ENCODE peak calls at places on chromosomes 7 and 10, in four cellular contexts. U is spleen, K is IMR-90, D is cardiac muscle cell. R is an unnamed sample.

GRCh38 chr7:18511351-18511750 is 15.8 kb downstream of the HDAC9 start:
- DNase-seq in U (no peak), K (no peak), D (no peak), R (no peak)

GRCh38 chr7:16421333-16422099 is at the start of gene CRPPA:
- DNase-seq in K (peak; percentile 21), D (peak; percentile 58), U (peak; percentile 84), R (no peak)

GRCh38 chr7:158858592-158859503 is 2.5 kb downstream of the DYNC2I1 start:
- DNase-seq in D (peak; percentile 8), K (no peak), U (no peak), R (no peak)

GRCh38 chr10:111297351-111297848 is 220.6 kb downstream of the ADRA2A start:
- DNase-seq in D (no peak), U (no peak), K (no peak), R (peak; percentile 24)

GRCh38 chr7:101363196-101363733 is 590 bp downstream of the COL26A1 start:
- DNase-seq in K (no peak), U (no peak), D (no peak), R (no peak)

GRCh38 chr7:150367187-150367510 is 1.5 kb upstream of the REPIN1 start:
- DNase-seq in D (no peak), K (no peak), U (no peak), R (no peak)

GRCh38 chr7:84264341-84264740 is 69.8 kb upstream of the SEMA3A start:
- DNase-seq in U (no peak), K (no peak), D (no peak), R (no peak)

GRCh38 chr7:44062180-44062902 is 3.0 kb downstream of the PGAM2 start:
- DNase-seq in K (no peak), D (no peak), U (peak; percentile 76), R (peak; percentile 19)

GRCh38 chr7:44172352-44172751 is 16.9 kb downstream of the GCK start:
- DNase-seq in K (no peak), U (no peak), D (no peak), R (peak; percentile 3)

DNA sequence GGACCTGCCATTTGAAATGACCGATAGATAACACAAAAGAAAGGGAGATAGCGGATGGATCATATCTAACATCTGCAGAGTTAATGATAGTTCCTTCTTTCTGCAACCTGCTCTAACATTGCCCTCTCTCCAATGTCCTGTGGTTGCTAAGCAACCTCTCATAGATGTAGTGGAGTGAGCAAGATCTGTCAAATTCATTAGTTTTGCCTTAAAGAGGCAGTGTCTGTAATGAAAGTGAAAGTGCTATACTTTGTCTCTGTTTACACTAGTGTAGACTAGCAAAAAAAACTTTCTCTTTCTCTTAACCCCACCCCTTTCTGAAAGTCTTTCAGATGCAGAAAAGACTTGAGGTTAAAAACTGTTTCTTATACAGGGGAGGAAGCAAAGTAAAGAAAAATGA is 1196.9 kb downstream of the SORCS3 start:
- DNase-seq in D (peak; percentile 25), K (no peak), U (no peak), R (no peak)
- H3K4me1 ChIP-seq in D (peaks cover 11% of the 10 kb centered on the region), K (no peaks in the 10 kb centered on the region), U (no peaks in the 10 kb centered on the region), R (no peaks in the 10 kb centered on the region)

GRCh38 chr7:107743567-107744344 is at the start of gene CBLL1:
- DNase-seq in U (peak; percentile 100), D (peak; percentile 99), K (peak; percentile 94), R (peak; percentile 98)
- TF ChIP-seq CTCF in U (peak; percentile 56), D (peak; percentile 84), K (peak; percentile 85), R (peak; percentile 71)

GRCh38 chr10:1189166-1190051 is 133.2 kb downstream of the WDR37 start:
- DNase-seq in K (no peak), U (peak; percentile 27), D (no peak), R (peak; percentile 25)

GRCh38 chr10:1188556-1189135 is 132.5 kb downstream of the WDR37 start:
- DNase-seq in K (no peak), D (no peak), U (no peak), R (no peak)

GRCh38 chr10:1190791-1191490 is 134.8 kb downstream of the WDR37 start:
- DNase-seq in K (no peak), D (no peak), U (peak; percentile 42), R (no peak)

GRCh38 chr10:1187855-1188555 is 131.8 kb downstream of the WDR37 start:
- DNase-seq in U (peak; percentile 30), K (no peak), D (no peak), R (peak; percentile 8)

DNA sequence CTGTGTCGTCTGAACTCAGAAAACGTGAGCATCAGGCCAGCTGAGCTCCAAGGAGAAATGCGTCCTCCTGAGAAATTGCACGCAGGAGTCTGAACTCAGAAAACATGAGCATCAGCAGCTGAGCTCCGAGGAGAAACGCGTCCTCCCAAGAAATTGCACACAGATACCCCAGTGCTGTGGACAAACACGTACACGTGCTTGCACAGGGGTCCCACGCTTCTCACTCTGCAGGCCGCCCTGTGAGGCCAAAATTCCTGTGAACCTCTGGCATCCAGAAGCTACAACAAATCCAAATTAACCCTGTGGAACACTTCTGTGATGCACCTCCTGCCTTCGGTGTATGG is 133.8 kb downstream of the WDR37 start:
- DNase-seq in U (peak; percentile 25), K (no peak), D (no peak), R (no peak)
- H3K4me1 ChIP-seq in U (no peaks in the 10 kb centered on the region), K (no peaks in the 10 kb centered on the region), D (no peaks in the 10 kb centered on the region), R (no peaks in the 10 kb centered on the region)

DNA sequence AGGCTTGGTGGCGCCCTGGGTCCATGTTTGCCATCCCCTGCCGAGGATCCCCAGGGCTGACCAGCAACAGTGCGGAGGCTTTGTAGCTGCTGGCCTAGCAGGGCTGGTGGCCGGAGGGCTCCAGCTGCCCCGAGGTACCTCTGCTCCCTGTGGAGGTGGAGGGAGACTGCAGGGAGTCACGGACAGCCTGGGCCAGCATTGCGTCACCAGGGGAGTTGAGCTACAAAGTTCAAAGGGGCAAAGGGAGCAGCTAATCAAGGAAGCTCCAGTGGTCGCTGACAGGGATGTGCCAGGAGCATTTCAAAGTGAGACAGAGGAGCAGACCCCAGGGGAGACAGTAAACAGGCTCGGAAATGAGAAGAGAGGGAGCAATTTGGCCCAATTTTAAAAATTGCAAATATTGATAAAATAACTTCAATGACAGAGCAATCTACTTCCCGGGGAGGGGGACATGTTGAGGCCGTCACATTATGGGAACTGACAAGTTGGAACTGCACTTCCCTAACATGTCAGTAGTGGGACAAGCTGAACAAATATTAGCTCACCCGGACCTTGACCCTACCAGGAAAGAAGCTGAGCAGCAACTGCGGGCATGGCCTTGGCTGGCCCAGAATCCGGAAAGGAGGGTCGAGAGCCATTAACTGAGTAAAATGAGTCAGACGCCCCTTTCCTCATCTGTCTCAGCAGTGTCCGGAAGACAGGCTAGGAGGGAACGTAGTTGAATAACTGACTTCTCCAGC is 39.4 kb downstream of the BTBD16 start:
- DNase-seq in U (no peak), K (no peak), D (peak; percentile 29), R (no peak)
- TF ChIP-seq CTCF in U (no peak), K (no peak), D (no peak), R (no peak)

DNA sequence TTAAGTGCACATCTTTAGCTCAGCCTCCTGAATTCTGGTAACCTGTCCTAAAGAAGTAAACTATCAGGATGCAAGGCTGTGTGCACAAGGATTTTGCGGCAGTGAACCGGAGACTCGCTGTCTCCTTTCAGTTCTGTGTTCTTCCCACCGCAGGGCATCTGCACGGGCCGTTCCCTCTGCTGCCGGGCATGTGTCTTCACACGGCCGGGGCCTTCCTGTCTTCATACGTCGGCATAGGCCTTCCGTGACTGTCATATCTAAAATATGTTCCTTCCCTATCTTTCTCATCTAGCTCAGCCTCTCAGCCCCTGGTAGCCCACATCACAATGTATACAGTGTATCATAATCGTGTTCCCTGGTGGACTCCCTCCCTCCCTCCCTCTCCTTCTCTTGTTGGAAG is 16.4 kb downstream of the PALD1 start:
- DNase-seq in D (no peak), U (peak; percentile 87), K (no peak), R (peak; percentile 45)
- H3K4me1 ChIP-seq in D (peaks cover 14% of the 10 kb centered on the region), U (peaks cover 71% of the 10 kb centered on the region), K (no peaks in the 10 kb centered on the region), R (peaks cover 67% of the 10 kb centered on the region)

GRCh38 chr7:126790763-126791162 is 462.0 kb downstream of the GRM8 start:
- DNase-seq in U (no peak), D (no peak), K (no peak), R (no peak)
- TF ChIP-seq CTCF in U (no peak), D (no peak), K (no peak), R (no peak)

GRCh38 chr10:75919913-75920312 is 488.5 kb downstream of the LRMDA start:
- DNase-seq in K (no peak), D (no peak), U (no peak), R (no peak)

GRCh38 chr10:75922435-75922834 is 491.0 kb downstream of the LRMDA start:
- DNase-seq in K (peak; percentile 0), U (no peak), D (peak; percentile 46), R (no peak)

GRCh38 chr10:75925999-75926398 is 494.6 kb downstream of the LRMDA start:
- DNase-seq in K (no peak), U (no peak), D (no peak), R (no peak)

GRCh38 chr10:75926763-75927162 is 495.3 kb downstream of the LRMDA start:
- DNase-seq in K (peak; percentile 19), D (peak; percentile 77), U (no peak), R (no peak)

DNA sequence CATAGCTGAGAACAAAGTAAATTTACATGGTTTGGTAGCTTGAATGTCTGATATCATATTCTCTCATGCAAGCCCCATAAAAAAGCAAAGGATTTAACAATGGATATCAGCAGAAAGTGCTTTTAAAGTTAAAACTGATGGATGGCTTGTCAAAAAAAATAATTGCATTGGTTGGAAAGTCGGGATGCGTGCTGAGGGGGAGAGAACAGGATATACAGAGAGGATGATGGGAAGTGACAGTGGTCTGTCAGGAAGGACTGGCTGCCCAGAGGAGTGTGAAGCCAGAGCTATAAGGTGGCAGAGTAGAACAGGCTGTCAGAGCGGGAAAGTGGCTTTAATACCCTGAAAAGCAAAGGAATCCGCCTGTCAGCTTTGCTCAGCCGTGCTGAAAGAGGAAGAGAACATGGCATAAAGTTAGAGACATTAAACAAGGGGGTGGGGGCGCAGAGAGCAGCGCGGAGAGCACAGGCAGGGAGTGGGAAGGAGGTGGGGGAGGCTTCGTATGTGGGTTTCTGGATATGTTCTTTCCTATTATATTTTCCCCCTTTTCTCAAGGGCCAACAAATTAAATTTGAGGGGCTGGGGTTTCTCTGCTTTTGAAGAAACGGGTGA is 493.0 kb downstream of the LRMDA start:
- DNase-seq in K (no peak), U (no peak), D (no peak), R (no peak)
- H3K4me1 ChIP-seq in K (no peaks in the 10 kb centered on the region), U (no peaks in the 10 kb centered on the region), D (no peaks in the 10 kb centered on the region), R (peaks cover 3% of the 10 kb centered on the region)

GRCh38 chr7:55180821-55181542 is 162.2 kb downstream of the EGFR start:
- DNase-seq in U (no peak), K (no peak), D (no peak), R (no peak)
- TF ChIP-seq CTCF in U (no peak), K (no peak), D (no peak), R (no peak)

DNA sequence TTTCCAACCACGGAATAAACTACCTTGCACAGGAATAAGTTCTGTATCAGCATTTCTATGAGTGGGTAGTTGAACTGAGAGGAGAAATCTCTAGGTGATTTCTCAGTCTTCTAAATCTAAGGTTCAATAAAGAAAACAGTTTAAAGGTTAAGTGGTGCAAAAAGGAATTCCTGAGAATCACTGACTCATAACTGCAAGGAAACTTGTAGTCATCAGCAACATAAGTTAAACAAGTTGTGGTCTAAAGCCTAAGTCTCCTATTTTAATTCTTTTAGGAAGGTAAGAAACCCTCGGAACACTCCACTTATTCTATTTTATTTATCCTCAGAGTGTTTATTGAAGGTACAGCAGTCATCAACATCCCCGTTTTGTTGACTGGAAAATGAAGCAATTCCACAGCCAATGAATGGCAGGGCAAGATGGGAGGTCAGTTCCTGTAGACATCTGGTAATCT is 92.4 kb upstream of the PIK3CG start:
- DNase-seq in D (peak; percentile 53), K (peak; percentile 89), U (no peak), R (no peak)
- H3K4me1 ChIP-seq in D (no peaks in the 10 kb centered on the region), K (peaks cover 21% of the 10 kb centered on the region), U (peaks cover 3% of the 10 kb centered on the region), R (no peaks in the 10 kb centered on the region)